ENCODE peak calls at places on chromosomes 12 and 14, in ten cellular contexts. Z is uterus; P is Peyer's patch; U is transverse colon; Q is suprapubic skin; Y is right cardiac atrium; O is left ventricle myocardium inferior; X is body of pancreas; N is ovary; R is effector memory CD4-positive, alpha-beta T cell. H is an unnamed sample. For H3K4me1, the result is how much of the 10 kb centered on the place peaks cover.

GRCh38 chr14:73763396-73763795 is 49.2 kb upstream of the PNMA1 start:
- DNase-seq in Z (no peak), P (peak), U (peak), Q (no peak), Y (peak), O (no peak), X (peak), N (no peak), R (no peak), H (peak)

GRCh38 chr12:106112094-106112822 is 26.5 kb downstream of the NUAK1 start:
- DNase-seq in Z (no peak), P (no peak), U (no peak), Q (no peak), Y (peak), O (no peak), X (no peak), N (no peak), R (no peak), H (peak)

GRCh38 chr14:35050652-35051051 is 4.6 kb downstream of the FAM177A1 start:
- DNase-seq in Z (no peak), P (no peak), U (no peak), Q (no peak), Y (no peak), O (no peak), X (no peak), N (no peak), R (no peak), H (no peak)

GRCh38 chr14:61051046-61051445 is 70.0 kb downstream of the SLC38A6 start:
- DNase-seq in Z (no peak), P (no peak), U (no peak), Q (no peak), Y (peak), O (peak), X (peak), N (no peak), R (no peak), H (peak)

GRCh38 chr12:43737646-43738045 is 20.9 kb downstream of the PUS7L start:
- DNase-seq in Z (no peak), P (no peak), U (no peak), Q (no peak), Y (no peak), O (no peak), X (no peak), N (no peak), R (no peak), H (no peak)

GRCh38 chr12:73465106-73465505 is 1072.5 kb upstream of the ATXN7L3B start:
- DNase-seq in Z (no peak), P (no peak), U (no peak), Q (no peak), Y (no peak), O (no peak), X (no peak), N (no peak), R (no peak), H (no peak)

GRCh38 chr12:4107436-4107878 is 166.1 kb upstream of the CCND2 start:
- DNase-seq in Z (peak), P (no peak), U (peak), Q (no peak), Y (no peak), O (no peak), X (peak), N (no peak), R (peak), H (no peak)

GRCh38 chr14:72516936-72517408 is 376.9 kb downstream of the DPF3 start:
- DNase-seq in Z (peak), P (peak), U (peak), Q (no peak), Y (peak), O (peak), X (peak), N (peak), R (peak), H (peak)

GRCh38 chr12:93191956-93192355 is 185.8 kb upstream of the NUDT4 start:
- DNase-seq in Z (no peak), P (no peak), U (no peak), Q (no peak), Y (peak), O (no peak), X (no peak), N (no peak), R (no peak), H (peak)

GRCh38 chr14:102778616-102779351 is 1.5 kb downstream of the TRAF3 start:
- DNase-seq in Z (no peak), P (no peak), U (no peak), Q (no peak), Y (no peak), O (no peak), X (no peak), N (no peak), R (no peak), H (no peak)

GRCh38 chr12:51904951-51905471 is 2.3 kb upstream of the ACVRL1 start:
- DNase-seq in Z (peak), P (no peak), U (peak), Q (no peak), Y (peak), O (no peak), X (peak), N (no peak), R (no peak), H (peak)
- H3K27ac ChIP-seq in Z (peak), P (peak), U (peak), Q (peak), Y (peak), O (peak), X (peak), N (no peak), R (no peak), H (peak)

GRCh38 chr12:57891639-57892228 is 45.2 kb upstream of the CTDSP2 start:
- DNase-seq in Z (no peak), P (no peak), U (no peak), Q (peak), Y (peak), O (no peak), X (no peak), N (no peak), R (no peak), H (no peak)
- H3K4me1 ChIP-seq in Z (under half), P (under half), U (half or more), Q (half or more), Y (under half), O (half or more), X (under half), N (half or more), R (under half), H (half or more)

GRCh38 chr12:24838531-24838950 is 110.4 kb downstream of the BCAT1 start:
- DNase-seq in Z (peak), P (no peak), U (peak), Q (no peak), Y (peak), O (no peak), X (peak), N (peak), R (no peak), H (no peak)
- H3K27ac ChIP-seq in Z (peak), P (peak), U (peak), Q (peak), Y (no peak), O (peak), X (no peak), N (peak), R (no peak), H (no peak)

DNA sequence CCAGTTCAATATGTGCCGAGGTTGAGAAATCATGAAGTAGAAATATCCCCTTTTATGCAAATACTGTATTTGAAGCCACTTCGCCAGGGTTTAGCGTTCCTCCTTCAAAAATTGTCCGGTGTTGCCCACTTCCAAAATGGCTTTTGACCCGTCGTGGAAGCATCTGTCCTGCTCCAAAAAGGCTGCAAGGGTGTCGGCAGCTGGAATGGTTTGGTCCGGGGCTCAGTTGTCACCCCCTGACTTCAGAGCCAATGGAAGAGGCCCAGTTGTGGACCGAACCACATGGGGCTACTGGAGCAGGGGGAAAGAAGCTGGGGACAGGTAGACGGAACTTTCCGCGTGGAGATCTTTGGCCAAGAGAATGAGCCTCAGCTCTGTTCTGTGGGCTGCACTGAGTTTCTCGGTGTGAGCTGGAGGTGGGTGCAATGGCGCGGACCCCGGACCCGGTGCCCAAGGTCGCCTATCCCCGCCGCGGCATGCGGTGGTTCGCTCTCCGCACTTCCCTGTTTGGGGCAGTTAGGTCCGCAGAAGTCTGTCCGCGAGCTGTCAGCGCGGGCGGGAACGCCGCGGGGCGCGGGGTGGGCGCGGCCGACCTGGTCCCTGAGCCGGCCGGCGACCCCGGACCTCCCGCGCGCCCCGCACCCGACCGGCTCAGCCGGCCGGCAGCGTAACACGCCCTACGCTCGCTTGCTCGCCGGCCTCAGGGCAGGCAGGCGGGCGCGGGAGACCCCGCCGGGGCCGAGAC is at the start of gene ANKRD13A:
- DNase-seq in Z (peak), P (peak), U (peak), Q (peak), Y (peak), O (peak), X (peak), N (peak), R (peak), H (peak)
- H3K4me1 ChIP-seq in Z (under half), P (under half), U (half or more), Q (half or more), Y (under half), O (half or more), X (under half), N (under half), R (under half), H (under half)

GRCh38 chr12:14239935-14240872 is 125.3 kb upstream of the ATF7IP start:
- DNase-seq in Z (no peak), P (no peak), U (peak), Q (no peak), Y (no peak), O (no peak), X (peak), N (no peak), R (peak), H (no peak)
- H3K27ac ChIP-seq in Z (no peak), P (peak), U (peak), Q (peak), Y (no peak), O (peak), X (peak), N (no peak), R (peak), H (no peak)

GRCh38 chr14:93031505-93032300 is 84.0 kb downstream of the ITPK1 start:
- DNase-seq in Z (no peak), P (no peak), U (no peak), Q (no peak), Y (peak), O (no peak), X (no peak), N (no peak), R (no peak), H (no peak)
- H3K4me1 ChIP-seq in Z (under half), P (under half), U (half or more), Q (under half), Y (under half), O (half or more), X (under half), N (under half), R (under half), H (under half)

GRCh38 chr12:67981236-67982164 is 7.7 kb upstream of the IFNG-AS1 start:
- DNase-seq in Z (no peak), P (no peak), U (no peak), Q (no peak), Y (no peak), O (no peak), X (no peak), N (no peak), R (no peak), H (no peak)
- H3K27ac ChIP-seq in Z (no peak), P (no peak), U (no peak), Q (no peak), Y (no peak), O (no peak), X (no peak), N (no peak), R (no peak), H (no peak)

DNA sequence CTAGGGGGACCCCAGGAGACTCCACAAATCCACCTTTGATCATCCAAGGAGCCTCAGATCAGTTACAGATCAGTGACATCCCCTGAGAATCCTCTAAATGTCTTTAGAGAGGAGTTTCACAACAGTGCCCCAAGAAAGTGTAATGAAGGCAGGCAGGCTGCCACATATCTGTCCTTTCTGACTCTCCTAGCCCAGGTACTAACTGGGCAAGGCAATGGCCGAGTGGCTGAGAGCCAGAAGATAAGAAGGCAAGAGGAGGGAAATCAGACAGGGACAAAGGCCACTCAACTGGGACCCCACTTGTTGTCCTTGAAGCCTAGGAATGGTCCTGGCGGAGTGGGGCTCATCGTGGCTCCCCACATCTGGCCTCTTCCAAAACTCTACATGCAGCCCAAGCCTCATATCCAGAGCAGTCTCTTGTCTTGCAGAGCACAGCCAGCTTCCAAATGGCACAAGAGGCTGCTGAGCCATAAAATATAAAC is 11.6 kb downstream of the ACTN1 start:
- DNase-seq in Z (peak), P (no peak), U (no peak), Q (no peak), Y (no peak), O (no peak), X (no peak), N (no peak), R (no peak), H (no peak)
- H3K4me1 ChIP-seq in Z (half or more), P (under half), U (half or more), Q (half or more), Y (half or more), O (half or more), X (half or more), N (under half), R (half or more), H (under half)

DNA sequence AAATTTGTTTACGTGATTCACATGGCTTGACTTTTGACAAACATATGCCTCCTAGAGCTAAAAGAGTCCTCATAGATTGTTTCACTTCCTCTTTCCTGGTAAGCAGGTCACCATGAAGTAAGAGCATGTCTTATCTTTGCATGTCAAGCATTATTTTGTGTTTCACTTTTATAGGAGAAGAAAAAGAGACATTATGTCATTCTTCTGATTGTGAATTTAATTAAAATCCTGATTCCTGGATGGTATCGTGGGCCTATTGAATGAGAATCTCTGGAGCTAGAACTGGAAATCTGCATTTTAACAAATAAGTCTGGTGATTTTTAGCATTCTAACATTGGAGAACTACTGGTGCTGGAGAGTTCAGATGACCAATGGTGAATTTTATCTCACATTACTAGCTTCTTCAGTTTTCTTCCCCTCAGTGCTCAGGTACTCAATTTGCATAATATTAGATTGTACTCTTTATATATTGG is 218.6 kb upstream of the ATP2B1 start:
- DNase-seq in Z (no peak), P (no peak), U (no peak), Q (no peak), Y (no peak), O (no peak), X (no peak), N (no peak), R (no peak), H (no peak)
- H3K27ac ChIP-seq in Z (no peak), P (no peak), U (no peak), Q (no peak), Y (no peak), O (no peak), X (no peak), N (no peak), R (no peak), H (no peak)

H was measured in psoas muscle.